ENCODE peak calls at places on chromosome 20, in six cellular contexts. One of them, this sample, is unnamed.

GRCh38 chr20:23602261-23602660 is 3.5 kb downstream of the CST9 start:
- DNase-seq in LoVo: no peak
- DNase-seq in activated CD4-positive, alpha-beta T cell treated with anti-CD3 and anti-CD28 coated beads for 48 hours: no peak
- DNase-seq in effector memory CD4-positive, alpha-beta T cell: no peak
- DNase-seq in activated CD8-positive, alpha-beta memory T cell treated with anti-CD3 and anti-CD28 coated beads, Interleukin-2, amount 50 U/mL, for 48 hours: no peak
- DNase-seq in stimulated activated CD4-positive, alpha-beta T cell treated with anti-CD3 and anti-CD28 coated beads, Interleukin-2, amount 100 ng/mL, for 48 hours: no peak
- DNase-seq in this sample: no peak

GRCh38 chr20:52682271-52682670 is 289.9 kb upstream of the TSHZ2 start:
- DNase-seq in activated CD8-positive, alpha-beta memory T cell treated with anti-CD3 and anti-CD28 coated beads, Interleukin-2, amount 50 U/mL, for 48 hours: no peak
- DNase-seq in LoVo: no peak
- DNase-seq in activated CD4-positive, alpha-beta T cell treated with anti-CD3 and anti-CD28 coated beads for 48 hours: no peak
- DNase-seq in stimulated activated CD4-positive, alpha-beta T cell treated with anti-CD3 and anti-CD28 coated beads, Interleukin-2, amount 100 ng/mL, for 48 hours: no peak
- DNase-seq in effector memory CD4-positive, alpha-beta T cell: no peak
- DNase-seq in this sample: no peak

GRCh38 chr20:40080059-40080652 is 608.9 kb downstream of the MAFB start:
- DNase-seq in effector memory CD4-positive, alpha-beta T cell: no peak
- DNase-seq in activated CD4-positive, alpha-beta T cell treated with anti-CD3 and anti-CD28 coated beads for 48 hours: no peak
- DNase-seq in stimulated activated CD4-positive, alpha-beta T cell treated with anti-CD3 and anti-CD28 coated beads, Interleukin-2, amount 100 ng/mL, for 48 hours: no peak
- DNase-seq in activated CD8-positive, alpha-beta memory T cell treated with anti-CD3 and anti-CD28 coated beads, Interleukin-2, amount 50 U/mL, for 48 hours: no peak
- DNase-seq in LoVo: no peak
- DNase-seq in this sample: no peak

GRCh38 chr20:63082308-63082938 is 75.7 kb upstream of the BHLHE23 start:
- DNase-seq in stimulated activated CD4-positive, alpha-beta T cell treated with anti-CD3 and anti-CD28 coated beads, Interleukin-2, amount 100 ng/mL, for 48 hours: peak
- DNase-seq in activated CD4-positive, alpha-beta T cell treated with anti-CD3 and anti-CD28 coated beads for 48 hours: peak
- DNase-seq in effector memory CD4-positive, alpha-beta T cell: no peak
- DNase-seq in LoVo: peak
- DNase-seq in activated CD8-positive, alpha-beta memory T cell treated with anti-CD3 and anti-CD28 coated beads, Interleukin-2, amount 50 U/mL, for 48 hours: peak
- DNase-seq in this sample: peak

GRCh38 chr20:7452890-7453289 is 487.4 kb downstream of the HAO1 start:
- DNase-seq in activated CD4-positive, alpha-beta T cell treated with anti-CD3 and anti-CD28 coated beads for 48 hours: no peak
- DNase-seq in effector memory CD4-positive, alpha-beta T cell: no peak
- DNase-seq in LoVo: no peak
- DNase-seq in activated CD8-positive, alpha-beta memory T cell treated with anti-CD3 and anti-CD28 coated beads, Interleukin-2, amount 50 U/mL, for 48 hours: no peak
- DNase-seq in stimulated activated CD4-positive, alpha-beta T cell treated with anti-CD3 and anti-CD28 coated beads, Interleukin-2, amount 100 ng/mL, for 48 hours: no peak
- DNase-seq in this sample: no peak

GRCh38 chr20:3843490-3843889 is 3.1 kb upstream of the MAVS start:
- DNase-seq in activated CD4-positive, alpha-beta T cell treated with anti-CD3 and anti-CD28 coated beads for 48 hours: no peak
- DNase-seq in stimulated activated CD4-positive, alpha-beta T cell treated with anti-CD3 and anti-CD28 coated beads, Interleukin-2, amount 100 ng/mL, for 48 hours: no peak
- DNase-seq in LoVo: peak
- DNase-seq in activated CD8-positive, alpha-beta memory T cell treated with anti-CD3 and anti-CD28 coated beads, Interleukin-2, amount 50 U/mL, for 48 hours: no peak
- DNase-seq in effector memory CD4-positive, alpha-beta T cell: no peak
- DNase-seq in this sample: peak

GRCh38 chr20:62235777-62236157 is 2.6 kb upstream of the OSBPL2 start:
- DNase-seq in activated CD8-positive, alpha-beta memory T cell treated with anti-CD3 and anti-CD28 coated beads, Interleukin-2, amount 50 U/mL, for 48 hours: no peak
- DNase-seq in stimulated activated CD4-positive, alpha-beta T cell treated with anti-CD3 and anti-CD28 coated beads, Interleukin-2, amount 100 ng/mL, for 48 hours: no peak
- DNase-seq in activated CD4-positive, alpha-beta T cell treated with anti-CD3 and anti-CD28 coated beads for 48 hours: no peak
- DNase-seq in LoVo: no peak
- DNase-seq in effector memory CD4-positive, alpha-beta T cell: no peak
- DNase-seq in this sample: no peak

GRCh38 chr20:25036331-25036936 is 21.5 kb downstream of the ACSS1 start:
- DNase-seq in stimulated activated CD4-positive, alpha-beta T cell treated with anti-CD3 and anti-CD28 coated beads, Interleukin-2, amount 100 ng/mL, for 48 hours: no peak
- DNase-seq in activated CD8-positive, alpha-beta memory T cell treated with anti-CD3 and anti-CD28 coated beads, Interleukin-2, amount 50 U/mL, for 48 hours: no peak
- DNase-seq in LoVo: no peak
- DNase-seq in effector memory CD4-positive, alpha-beta T cell: no peak
- DNase-seq in activated CD4-positive, alpha-beta T cell treated with anti-CD3 and anti-CD28 coated beads for 48 hours: no peak
- DNase-seq in this sample: no peak

GRCh38 chr20:61361501-61361900 is 109.4 kb downstream of the CDH4 start:
- DNase-seq in LoVo: no peak
- DNase-seq in stimulated activated CD4-positive, alpha-beta T cell treated with anti-CD3 and anti-CD28 coated beads, Interleukin-2, amount 100 ng/mL, for 48 hours: no peak
- DNase-seq in effector memory CD4-positive, alpha-beta T cell: no peak
- DNase-seq in activated CD8-positive, alpha-beta memory T cell treated with anti-CD3 and anti-CD28 coated beads, Interleukin-2, amount 50 U/mL, for 48 hours: no peak
- DNase-seq in activated CD4-positive, alpha-beta T cell treated with anti-CD3 and anti-CD28 coated beads for 48 hours: no peak
- DNase-seq in this sample: no peak

GRCh38 chr20:17614812-17615644 is 45.2 kb downstream of the DSTN start:
- DNase-seq in stimulated activated CD4-positive, alpha-beta T cell treated with anti-CD3 and anti-CD28 coated beads, Interleukin-2, amount 100 ng/mL, for 48 hours: no peak
- DNase-seq in activated CD4-positive, alpha-beta T cell treated with anti-CD3 and anti-CD28 coated beads for 48 hours: no peak
- DNase-seq in activated CD8-positive, alpha-beta memory T cell treated with anti-CD3 and anti-CD28 coated beads, Interleukin-2, amount 50 U/mL, for 48 hours: no peak
- DNase-seq in effector memory CD4-positive, alpha-beta T cell: no peak
- DNase-seq in LoVo: no peak
- DNase-seq in this sample: no peak

GRCh38 chr20:10651227-10651990 is 22.4 kb downstream of the JAG1 start:
- DNase-seq in stimulated activated CD4-positive, alpha-beta T cell treated with anti-CD3 and anti-CD28 coated beads, Interleukin-2, amount 100 ng/mL, for 48 hours: no peak
- DNase-seq in activated CD4-positive, alpha-beta T cell treated with anti-CD3 and anti-CD28 coated beads for 48 hours: no peak
- DNase-seq in effector memory CD4-positive, alpha-beta T cell: no peak
- DNase-seq in activated CD8-positive, alpha-beta memory T cell treated with anti-CD3 and anti-CD28 coated beads, Interleukin-2, amount 50 U/mL, for 48 hours: no peak
- DNase-seq in LoVo: no peak
- DNase-seq in this sample: no peak

GRCh38 chr20:49583669-49584417 is 15.9 kb upstream of the PTGIS start:
- DNase-seq in activated CD4-positive, alpha-beta T cell treated with anti-CD3 and anti-CD28 coated beads for 48 hours: peak
- DNase-seq in LoVo: peak
- DNase-seq in stimulated activated CD4-positive, alpha-beta T cell treated with anti-CD3 and anti-CD28 coated beads, Interleukin-2, amount 100 ng/mL, for 48 hours: no peak
- DNase-seq in effector memory CD4-positive, alpha-beta T cell: no peak
- DNase-seq in activated CD8-positive, alpha-beta memory T cell treated with anti-CD3 and anti-CD28 coated beads, Interleukin-2, amount 50 U/mL, for 48 hours: no peak
- DNase-seq in this sample: no peak

GRCh38 chr20:37764333-37764935 is 70.6 kb downstream of the CTNNBL1 start:
- DNase-seq in stimulated activated CD4-positive, alpha-beta T cell treated with anti-CD3 and anti-CD28 coated beads, Interleukin-2, amount 100 ng/mL, for 48 hours: no peak
- DNase-seq in LoVo: no peak
- DNase-seq in activated CD8-positive, alpha-beta memory T cell treated with anti-CD3 and anti-CD28 coated beads, Interleukin-2, amount 50 U/mL, for 48 hours: no peak
- DNase-seq in activated CD4-positive, alpha-beta T cell treated with anti-CD3 and anti-CD28 coated beads for 48 hours: no peak
- DNase-seq in effector memory CD4-positive, alpha-beta T cell: no peak
- DNase-seq in this sample: no peak

GRCh38 chr20:2297352-2297717 is 1.5 kb downstream of the TGM3 start:
- DNase-seq in LoVo: no peak
- DNase-seq in effector memory CD4-positive, alpha-beta T cell: no peak
- DNase-seq in stimulated activated CD4-positive, alpha-beta T cell treated with anti-CD3 and anti-CD28 coated beads, Interleukin-2, amount 100 ng/mL, for 48 hours: no peak
- DNase-seq in activated CD8-positive, alpha-beta memory T cell treated with anti-CD3 and anti-CD28 coated beads, Interleukin-2, amount 50 U/mL, for 48 hours: no peak
- DNase-seq in activated CD4-positive, alpha-beta T cell treated with anti-CD3 and anti-CD28 coated beads for 48 hours: no peak
- DNase-seq in this sample: no peak

GRCh38 chr20:39052676-39053075 is 90.5 kb downstream of the DHX35 start:
- DNase-seq in stimulated activated CD4-positive, alpha-beta T cell treated with anti-CD3 and anti-CD28 coated beads, Interleukin-2, amount 100 ng/mL, for 48 hours: no peak
- DNase-seq in activated CD4-positive, alpha-beta T cell treated with anti-CD3 and anti-CD28 coated beads for 48 hours: no peak
- DNase-seq in activated CD8-positive, alpha-beta memory T cell treated with anti-CD3 and anti-CD28 coated beads, Interleukin-2, amount 50 U/mL, for 48 hours: no peak
- DNase-seq in effector memory CD4-positive, alpha-beta T cell: no peak
- DNase-seq in LoVo: no peak
- DNase-seq in this sample: no peak

GRCh38 chr20:5975778-5976177 is 25.3 kb downstream of the MCM8 start:
- DNase-seq in LoVo: no peak
- DNase-seq in activated CD8-positive, alpha-beta memory T cell treated with anti-CD3 and anti-CD28 coated beads, Interleukin-2, amount 50 U/mL, for 48 hours: no peak
- DNase-seq in effector memory CD4-positive, alpha-beta T cell: no peak
- DNase-seq in activated CD4-positive, alpha-beta T cell treated with anti-CD3 and anti-CD28 coated beads for 48 hours: no peak
- DNase-seq in stimulated activated CD4-positive, alpha-beta T cell treated with anti-CD3 and anti-CD28 coated beads, Interleukin-2, amount 100 ng/mL, for 48 hours: no peak
- DNase-seq in this sample: no peak

GRCh38 chr20:25291432-25292133 is 43.7 kb downstream of the PYGB start:
- DNase-seq in effector memory CD4-positive, alpha-beta T cell: no peak
- DNase-seq in stimulated activated CD4-positive, alpha-beta T cell treated with anti-CD3 and anti-CD28 coated beads, Interleukin-2, amount 100 ng/mL, for 48 hours: no peak
- DNase-seq in LoVo: no peak
- DNase-seq in activated CD4-positive, alpha-beta T cell treated with anti-CD3 and anti-CD28 coated beads for 48 hours: no peak
- DNase-seq in activated CD8-positive, alpha-beta memory T cell treated with anti-CD3 and anti-CD28 coated beads, Interleukin-2, amount 50 U/mL, for 48 hours: no peak
- DNase-seq in this sample: no peak

GRCh38 chr20:45940053-45940452 is 5.6 kb downstream of the PCIF1 start:
- DNase-seq in stimulated activated CD4-positive, alpha-beta T cell treated with anti-CD3 and anti-CD28 coated beads, Interleukin-2, amount 100 ng/mL, for 48 hours: no peak
- DNase-seq in activated CD4-positive, alpha-beta T cell treated with anti-CD3 and anti-CD28 coated beads for 48 hours: no peak
- DNase-seq in LoVo: no peak
- DNase-seq in effector memory CD4-positive, alpha-beta T cell: no peak
- DNase-seq in activated CD8-positive, alpha-beta memory T cell treated with anti-CD3 and anti-CD28 coated beads, Interleukin-2, amount 50 U/mL, for 48 hours: no peak
- DNase-seq in this sample: no peak

GRCh38 chr20:50671626-50672025 is 19.7 kb downstream of the RIPOR3 start:
- DNase-seq in stimulated activated CD4-positive, alpha-beta T cell treated with anti-CD3 and anti-CD28 coated beads, Interleukin-2, amount 100 ng/mL, for 48 hours: no peak
- DNase-seq in effector memory CD4-positive, alpha-beta T cell: no peak
- DNase-seq in activated CD4-positive, alpha-beta T cell treated with anti-CD3 and anti-CD28 coated beads for 48 hours: no peak
- DNase-seq in activated CD8-positive, alpha-beta memory T cell treated with anti-CD3 and anti-CD28 coated beads, Interleukin-2, amount 50 U/mL, for 48 hours: no peak
- DNase-seq in LoVo: no peak
- DNase-seq in this sample: no peak

GRCh38 chr20:25563362-25563761 is 22.0 kb downstream of the NINL start:
- DNase-seq in activated CD4-positive, alpha-beta T cell treated with anti-CD3 and anti-CD28 coated beads for 48 hours: no peak
- DNase-seq in activated CD8-positive, alpha-beta memory T cell treated with anti-CD3 and anti-CD28 coated beads, Interleukin-2, amount 50 U/mL, for 48 hours: no peak
- DNase-seq in stimulated activated CD4-positive, alpha-beta T cell treated with anti-CD3 and anti-CD28 coated beads, Interleukin-2, amount 100 ng/mL, for 48 hours: no peak
- DNase-seq in LoVo: no peak
- DNase-seq in effector memory CD4-positive, alpha-beta T cell: no peak
- DNase-seq in this sample: no peak

This sample was measured in stimulated activated naive CD8-positive, alpha-beta T cell treated with anti-CD3 and anti-CD28 coated beads, Interleukin-15, Interleukin-2, amounts not matched to agents 100 U/mL and 50 U/mL, for 24 hours.